ENCODE peak calls at places on chromosomes 13 and 19, in six cellular contexts. E is HCT116, J is A549, S is HepG2, N is GM12878, Q is K562. D is an unnamed sample. For H3K4me1, the result is how much of the 10 kb centered on the place peaks cover.

GRCh38 chr13:64075543-64076271 is 2660.1 kb upstream of the PCDH20 start:
- DNase-seq in E (no peak), J (no peak), S (peak), N (no peak), Q (peak), D (no peak)

GRCh38 chr13:48223016-48223385 is 10.0 kb upstream of the ITM2B start:
- DNase-seq in E (no peak), J (no peak), S (no peak), N (no peak), Q (no peak), D (no peak)

GRCh38 chr19:36915992-36916830 is at the start of the genes ZNF568 and ZNF829:
- DNase-seq in E (no peak), J (peak), S (peak), N (peak), Q (no peak), D (peak)

GRCh38 chr13:34627905-34628682 is 314.0 kb upstream of the NBEA start:
- DNase-seq in E (no peak), J (no peak), S (no peak), N (no peak), Q (no peak), D (no peak)

GRCh38 chr13:90675129-90675528 is 672.4 kb upstream of the MIR17HG start:
- DNase-seq in E (no peak), J (no peak), S (no peak), N (no peak), Q (no peak), D (peak)

GRCh38 chr19:21434967-21435544 is 38.1 kb downstream of the ZNF493 start:
- DNase-seq in E (no peak), J (no peak), S (no peak), N (no peak), Q (no peak), D (peak)

GRCh38 chr19:13962738-13963602 is 10.7 kb downstream of the DCAF15 start:
- DNase-seq in E (no peak), J (no peak), S (no peak), N (no peak), Q (no peak), D (no peak)

GRCh38 chr13:24215732-24216131 is 55.2 kb downstream of the SPATA13 start:
- DNase-seq in E (no peak), J (no peak), S (no peak), N (no peak), Q (no peak), D (no peak)

GRCh38 chr13:62793850-62794249 is 1378.2 kb upstream of the PCDH20 start:
- DNase-seq in E (no peak), J (no peak), S (no peak), N (no peak), Q (no peak), D (no peak)

GRCh38 chr13:98503175-98504028 is 73.5 kb downstream of the STK24 start:
- DNase-seq in E (no peak), J (no peak), S (no peak), N (no peak), Q (peak), D (no peak)
- TF ChIP-seq REST in E (no peak), J (no peak), S (no peak), N (no peak), Q (no peak), D (no peak)

GRCh38 chr19:33293255-33294057 is 8.9 kb downstream of the CEBPA start:
- DNase-seq in E (no peak), J (peak), S (peak), N (no peak), Q (no peak), D (no peak)
- H3K4me1 ChIP-seq in E (under half), J (under half), S (half or more), N (under half), Q (under half), D (under half)

GRCh38 chr13:99353836-99354235 is 46.6 kb upstream of the GPR183 start:
- DNase-seq in E (no peak), J (no peak), S (no peak), N (no peak), Q (no peak), D (no peak)

GRCh38 chr13:99354371-99354951 is 47.3 kb upstream of the GPR183 start:
- DNase-seq in E (no peak), J (no peak), S (no peak), N (peak), Q (no peak), D (no peak)

GRCh38 chr13:99356216-99357089 is 49.3 kb upstream of the GPR183 start:
- DNase-seq in E (no peak), J (no peak), S (no peak), N (peak), Q (no peak), D (no peak)

GRCh38 chr13:99357149-99357596 is 50.0 kb upstream of the GPR183 start:
- DNase-seq in E (no peak), J (no peak), S (no peak), N (peak), Q (peak), D (no peak)

DNA sequence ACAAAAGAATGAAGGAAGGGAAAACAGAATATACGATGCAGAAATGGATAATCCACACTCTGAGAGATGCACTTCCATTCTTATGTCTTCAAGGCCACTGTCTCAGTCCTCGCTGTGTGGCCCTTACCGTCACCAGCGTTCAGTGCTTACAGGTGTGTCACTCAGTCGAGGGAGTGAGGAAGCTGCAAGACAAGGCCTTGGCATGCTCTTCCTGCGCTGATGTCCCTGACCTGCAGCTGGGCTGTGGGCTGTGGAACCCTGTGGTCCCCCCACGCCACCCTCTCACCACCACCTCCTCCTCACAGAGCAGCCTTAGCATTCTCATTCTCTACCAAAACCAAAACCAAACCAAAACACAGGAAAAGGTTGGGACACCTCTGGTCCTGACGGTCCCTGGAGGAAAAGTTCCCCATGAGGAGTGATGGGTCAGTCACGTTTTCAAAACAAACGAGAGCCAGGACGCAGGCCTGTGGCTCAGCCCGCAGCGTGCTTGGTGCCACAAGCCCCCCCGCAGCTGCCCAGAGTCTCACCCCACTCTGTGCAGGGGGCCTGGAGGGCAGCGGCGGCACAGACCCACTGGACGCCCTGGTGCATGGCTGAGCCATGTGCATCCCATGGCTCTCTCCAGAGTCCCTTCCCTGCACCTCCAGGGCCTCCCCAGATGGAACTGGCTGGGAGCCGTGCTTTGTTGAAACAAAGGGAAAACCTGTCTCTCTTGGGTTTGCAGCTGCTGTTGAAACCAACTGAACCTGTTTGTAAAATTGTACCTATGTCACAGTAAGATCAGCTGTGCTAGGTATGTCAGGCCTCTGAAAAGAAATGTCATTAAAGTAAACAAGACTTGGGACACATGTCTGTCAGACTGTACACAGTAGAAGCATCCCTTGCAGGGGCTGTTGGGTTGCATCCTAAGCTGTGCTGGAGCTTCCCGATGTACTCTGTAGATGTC is 48.3 kb upstream of the GPR183 start:
- DNase-seq in E (no peak), J (no peak), S (no peak), N (no peak), Q (no peak), D (no peak)
- TF ChIP-seq RAD21 in E (no peak), J (no peak), S (no peak), N (no peak), Q (no peak), D (no peak)

DNA sequence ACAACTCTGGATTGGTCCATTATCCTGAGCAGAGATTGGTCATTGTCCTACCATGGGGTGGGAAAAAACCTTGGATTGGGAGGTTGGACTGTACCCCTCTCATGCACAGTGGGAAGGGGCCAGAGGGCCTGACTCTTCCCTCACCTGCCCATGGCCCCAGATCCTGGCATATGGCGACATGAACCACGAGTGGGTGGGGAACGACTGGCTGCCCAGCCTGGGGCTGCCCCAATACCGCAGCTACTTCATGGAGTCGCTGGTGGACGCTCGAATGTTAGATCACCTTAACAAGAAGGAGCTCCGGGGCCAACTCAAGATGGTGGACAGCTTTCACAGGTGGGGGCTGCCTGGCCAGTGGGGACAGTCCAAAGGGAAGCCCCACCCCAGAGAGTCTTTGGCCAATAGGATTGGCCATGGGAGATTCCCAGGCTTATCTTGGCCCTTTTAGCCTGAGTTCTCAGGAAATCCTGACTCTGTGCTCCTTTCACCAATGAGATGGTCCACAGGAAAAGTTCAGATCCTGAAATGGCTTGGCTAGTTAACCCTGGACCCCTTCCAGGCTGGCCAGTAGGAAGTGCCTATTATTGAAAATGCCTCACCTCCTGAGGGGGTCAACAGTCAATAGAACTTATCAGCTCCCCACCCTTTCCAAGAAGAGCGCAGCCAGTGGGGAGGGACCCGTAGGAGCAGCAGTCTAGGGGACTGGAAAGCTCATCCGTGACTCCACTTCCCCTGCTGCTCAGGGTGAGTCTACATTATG is 7.1 kb downstream of the HRC start:
- DNase-seq in E (no peak), J (no peak), S (no peak), N (no peak), Q (peak), D (no peak)
- TF ChIP-seq REST in E (no peak), J (no peak), S (no peak), N (no peak), Q (no peak), D (no peak)

GRCh38 chr19:56114711-56115110 is 6.4 kb downstream of the ZNF787 start:
- DNase-seq in E (no peak), J (no peak), S (no peak), N (no peak), Q (no peak), D (no peak)

GRCh38 chr19:56115490-56115889 is 5.6 kb downstream of the ZNF787 start:
- DNase-seq in E (no peak), J (no peak), S (no peak), N (no peak), Q (no peak), D (no peak)

GRCh38 chr19:56117889-56118288 is 3.2 kb downstream of the ZNF787 start:
- DNase-seq in E (no peak), J (no peak), S (no peak), N (no peak), Q (no peak), D (no peak)

GRCh38 chr19:56117376-56117884 is 3.7 kb downstream of the ZNF787 start:
- DNase-seq in E (no peak), J (no peak), S (no peak), N (no peak), Q (no peak), D (no peak)

DNA sequence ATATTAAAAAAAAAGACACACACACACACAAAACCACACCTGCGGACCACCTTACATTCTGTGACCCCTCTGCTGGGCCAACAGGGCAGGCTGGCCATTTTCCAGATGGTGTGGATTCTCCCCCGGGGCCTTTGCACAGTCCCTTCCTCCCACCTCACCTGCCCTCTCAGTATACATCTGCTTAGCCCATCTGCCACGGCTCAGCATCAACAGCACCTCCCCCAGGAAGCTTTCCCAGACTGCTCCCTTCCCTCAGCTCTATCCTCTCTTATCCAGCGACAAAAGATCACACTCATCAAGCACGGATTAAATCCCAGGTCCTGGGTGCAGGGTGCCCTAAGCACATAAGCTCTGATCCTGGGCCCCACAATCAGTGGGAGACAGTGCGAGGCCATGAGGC is 4.5 kb downstream of the ZNF787 start:
- DNase-seq in E (no peak), J (no peak), S (no peak), N (no peak), Q (no peak), D (no peak)
- H3K4me1 ChIP-seq in E (under half), J (under half), S (half or more), N (under half), Q (half or more), D (under half)

DNA sequence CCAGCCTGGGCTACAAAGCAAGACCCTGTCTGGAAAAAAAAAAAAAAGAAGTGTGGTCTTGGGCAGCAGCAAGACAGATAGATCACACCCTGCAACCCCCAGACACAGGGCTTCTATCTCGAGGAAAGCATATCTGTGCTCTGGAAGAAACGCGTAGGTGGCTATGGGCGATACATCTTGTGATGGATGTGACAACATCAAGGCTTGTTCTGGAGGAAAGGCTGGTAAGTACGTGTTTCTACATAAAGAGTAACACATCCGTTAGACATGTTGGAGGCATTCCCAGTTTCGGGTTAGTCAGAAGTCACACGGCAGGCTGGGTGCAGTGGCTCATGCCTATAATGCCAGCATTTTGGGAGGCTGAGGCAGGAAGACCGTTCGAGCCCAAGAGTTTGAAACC is 6.6 kb upstream of the DHDH start:
- DNase-seq in E (peak), J (peak), S (no peak), N (no peak), Q (peak), D (no peak)
- TF ChIP-seq RAD21 in E (no peak), J (no peak), S (no peak), N (no peak), Q (no peak), D (no peak)

DNA sequence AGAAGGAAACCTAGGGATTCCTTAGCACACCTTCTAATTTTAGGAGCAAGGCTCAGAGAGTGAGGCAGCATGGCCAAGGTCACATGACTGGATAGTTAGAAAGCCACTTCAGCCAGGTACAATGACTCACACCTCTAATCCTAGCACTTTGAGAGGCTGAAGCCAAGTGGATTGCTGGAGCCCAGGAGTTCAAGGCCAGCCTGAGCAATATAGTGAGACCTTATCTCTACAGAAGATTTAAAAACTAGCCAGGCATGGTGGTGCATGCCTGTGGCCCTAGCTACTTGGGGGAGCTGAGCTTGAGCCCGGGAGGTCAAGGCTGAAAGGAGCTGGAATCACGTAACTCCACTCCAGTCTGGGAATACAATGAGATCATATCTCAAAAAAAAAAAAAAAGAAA is 69.2 kb downstream of the TEX26 start:
- DNase-seq in E (no peak), J (no peak), S (peak), N (no peak), Q (no peak), D (no peak)
- TF ChIP-seq REST in E (no peak), J (no peak), S (no peak), N (no peak), Q (no peak), D (no peak)

GRCh38 chr19:47714339-47714738 is 1.1 kb downstream of the EHD2 start:
- DNase-seq in E (no peak), J (no peak), S (no peak), N (no peak), Q (no peak), D (no peak)
- H3K4me1 ChIP-seq in E (under half), J (under half), S (under half), N (under half), Q (under half), D (under half)

GRCh38 chr13:29676535-29676934 is 81.0 kb upstream of the SLC7A1 start:
- DNase-seq in E (no peak), J (no peak), S (no peak), N (no peak), Q (no peak), D (no peak)
- TF ChIP-seq RAD21 in E (no peak), J (no peak), S (no peak), N (no peak), Q (no peak), D (no peak)